ENCODE peak calls at places on chromosomes 16 and 17, in five cellular contexts. A is transverse colon, O is sigmoid colon, P is prostate gland, J is ovary. N is an unnamed sample.

GRCh38 chr16:11665071-11665491 is 3.2 kb upstream of the SNN start:
- DNase-seq in A (no peak), O (no peak), P (no peak), J (no peak), N (no peak)

GRCh38 chr17:56023851-56024250 is 129.4 kb upstream of the ANKFN1 start:
- DNase-seq in A (no peak), O (no peak), P (no peak), J (no peak), N (no peak)

GRCh38 chr17:18217412-18218015 is 7.9 kb upstream of the LLGL1 start:
- DNase-seq in A (peak; percentile 82), O (peak; percentile 87), P (peak; percentile 58), J (peak; percentile 83), N (peak; percentile 86)

GRCh38 chr16:57609541-57610401 is 18.7 kb upstream of the ADGRG1 start:
- DNase-seq in A (peak; percentile 56), O (peak; percentile 42), P (no peak), J (no peak), N (no peak)

GRCh38 chr16:143456-143855 is 5.0 kb upstream of the NPRL3 start:
- DNase-seq in A (no peak), O (no peak), P (no peak), J (no peak), N (no peak)

GRCh38 chr16:3089717-3090592 is 9.1 kb downstream of the ZSCAN10 start:
- DNase-seq in A (no peak), O (no peak), P (no peak), J (no peak), N (no peak)

GRCh38 chr17:20975566-20975965 is 67.2 kb downstream of the USP22 start:
- DNase-seq in A (no peak), O (no peak), P (no peak), J (no peak), N (no peak)

GRCh38 chr16:87484487-87485331 is 8.1 kb downstream of the ZCCHC14 start:
- DNase-seq in A (no peak), O (no peak), P (no peak), J (no peak), N (no peak)

GRCh38 chr17:42310281-42311156 is 22.2 kb downstream of the STAT5A start:
- DNase-seq in A (no peak), O (no peak), P (no peak), J (peak; percentile 57), N (no peak)

GRCh38 chr17:535165-535564 is 179.5 kb downstream of the VPS53 start:
- DNase-seq in A (no peak), O (no peak), P (no peak), J (no peak), N (no peak)

GRCh38 chr16:57004387-57005250 is 15.3 kb downstream of the NLRC5 start:
- DNase-seq in A (no peak), O (peak; percentile 25), P (no peak), J (no peak), N (no peak)

GRCh38 chr17:7240375-7240774 is 1.1 kb upstream of the PHF23 start:
- DNase-seq in A (no peak), O (no peak), P (no peak), J (no peak), N (no peak)

GRCh38 chr17:72119280-72119962 is 1.4 kb upstream of the SOX9 start:
- DNase-seq in A (no peak), O (no peak), P (no peak), J (no peak), N (no peak)

GRCh38 chr17:37527249-37527851 is 37.7 kb downstream of the DUSP14 start:
- DNase-seq in A (no peak), O (no peak), P (peak; percentile 37), J (no peak), N (no peak)

GRCh38 chr17:48123111-48123510 is 15.5 kb downstream of the SNX11 start:
- DNase-seq in A (no peak), O (no peak), P (no peak), J (no peak), N (no peak)

GRCh38 chr16:31214705-31215286 is 877 bp downstream of the TRIM72 start:
- DNase-seq in A (no peak), O (no peak), P (no peak), J (no peak), N (no peak)

GRCh38 chr17:74737299-74738050 is 419 bp downstream of the RAB37 start:
- DNase-seq in A (peak; percentile 42), O (no peak), P (no peak), J (no peak), N (no peak)

GRCh38 chr17:66276328-66276937 is 26.0 kb upstream of the PRKCA start:
- DNase-seq in A (no peak), O (no peak), P (no peak), J (no peak), N (no peak)

GRCh38 chr17:79624658-79625478 is 14.0 kb upstream of the RBFOX3 start:
- DNase-seq in A (peak; percentile 7), O (peak; percentile 38), P (no peak), J (peak; percentile 4), N (no peak)

GRCh38 chr17:73657473-73658116 is 13.3 kb upstream of the SDK2 start:
- DNase-seq in A (peak; percentile 74), O (no peak), P (peak; percentile 42), J (no peak), N (peak; percentile 28)

GRCh38 chr16:54178491-54178976 is 108.1 kb downstream of the IRX3 start:
- DNase-seq in A (no peak), O (no peak), P (no peak), J (no peak), N (no peak)

GRCh38 chr16:50198802-50199410 is 45.8 kb downstream of the TENT4B start:
- DNase-seq in A (no peak), O (no peak), P (no peak), J (no peak), N (no peak)

GRCh38 chr17:44095647-44096496 is 25.3 kb downstream of the G6PC3 start:
- DNase-seq in A (peak; percentile 58), O (peak; percentile 85), P (no peak), J (peak; percentile 73), N (peak; percentile 51)

GRCh38 chr17:72538921-72539352 is 418.1 kb downstream of the SOX9 start:
- DNase-seq in A (peak; percentile 31), O (no peak), P (no peak), J (no peak), N (no peak)

GRCh38 chr17:8884336-8884990 is 17.0 kb upstream of the PIK3R6 start:
- DNase-seq in A (no peak), O (no peak), P (no peak), J (no peak), N (no peak)

GRCh38 chr17:8881606-8882005 is 14.1 kb upstream of the PIK3R6 start:
- DNase-seq in A (no peak), O (no peak), P (no peak), J (no peak), N (no peak)

GRCh38 chr17:8883353-8883752 is 15.9 kb upstream of the PIK3R6 start:
- DNase-seq in A (no peak), O (no peak), P (no peak), J (no peak), N (no peak)

GRCh38 chr17:8877984-8878383 is 10.5 kb upstream of the PIK3R6 start:
- DNase-seq in A (no peak), O (no peak), P (no peak), J (no peak), N (no peak)

GRCh38 chr17:8880466-8880865 is 13.0 kb upstream of the PIK3R6 start:
- DNase-seq in A (no peak), O (no peak), P (no peak), J (no peak), N (no peak)
- H3K36me3 ChIP-seq in A (no peaks in the 10 kb centered on the region), O (no peaks in the 10 kb centered on the region), P (no peaks in the 10 kb centered on the region), J (no peaks in the 10 kb centered on the region), N (no peaks in the 10 kb centered on the region)

GRCh38 chr17:76252040-76252954 is 12.0 kb upstream of the RNF157 start:
- DNase-seq in A (peak; percentile 67), O (peak; percentile 82), P (no peak), J (no peak), N (no peak)
- TF ChIP-seq POLR2A in A (peak; percentile 26), O (no peak), P (no peak), J (no peak), N (peak; percentile 7)

GRCh38 chr17:28763137-28763799 is 19.5 kb downstream of the TRAF4 start:
- DNase-seq in A (no peak), O (no peak), P (no peak), J (no peak), N (no peak)
- H3K36me3 ChIP-seq in A (peaks cover 7% of the 10 kb centered on the region), O (no peaks in the 10 kb centered on the region), P (no peaks in the 10 kb centered on the region), J (no peaks in the 10 kb centered on the region), N (peaks cover 11% of the 10 kb centered on the region)

DNA sequence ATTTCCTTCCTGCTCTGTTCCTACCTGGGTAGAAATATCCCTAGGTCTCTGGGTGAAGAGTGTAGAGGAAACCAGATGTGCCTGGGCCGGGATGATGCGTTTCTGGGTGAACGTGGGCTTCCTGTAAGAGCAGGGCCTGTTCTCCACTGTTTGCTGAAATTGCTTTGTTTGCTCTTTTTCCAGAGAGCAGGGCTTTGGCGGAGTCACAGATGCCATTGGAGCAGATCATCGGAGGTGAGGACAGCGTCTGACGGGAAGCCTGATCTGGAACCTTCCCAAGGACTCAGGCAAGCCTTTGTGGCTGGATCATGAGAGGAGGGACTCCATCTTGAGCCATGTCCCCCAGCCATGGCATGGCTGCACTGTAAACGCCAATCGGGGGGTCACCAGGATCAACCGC is 15.4 kb downstream of the DHODH start:
- DNase-seq in A (no peak), O (no peak), P (no peak), J (no peak), N (no peak)
- TF ChIP-seq POLR2A in A (no peak), O (no peak), P (no peak), J (no peak), N (no peak)

DNA sequence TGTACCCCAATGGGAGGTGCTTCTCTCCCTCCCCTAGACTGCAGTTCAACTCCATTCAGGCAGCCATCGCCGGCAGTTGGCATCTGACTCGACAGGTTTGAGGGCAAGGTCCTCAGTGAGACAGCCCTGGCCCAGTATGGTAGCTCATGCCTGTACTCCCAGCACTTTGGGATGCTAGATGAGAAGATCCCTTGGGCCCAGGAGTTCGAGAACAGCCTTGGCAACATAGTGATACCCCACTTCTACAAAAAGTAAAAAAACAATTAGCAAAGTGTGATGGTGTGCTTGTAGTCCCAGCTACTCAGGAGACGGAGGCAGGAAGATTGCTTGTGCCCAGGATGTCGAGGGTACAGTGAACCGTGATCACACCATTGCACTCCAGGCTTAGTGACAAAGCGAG is 12.1 kb downstream of the VPS35L start:
- DNase-seq in A (no peak), O (no peak), P (no peak), J (no peak), N (no peak)
- H3K36me3 ChIP-seq in A (peaks cover 40% of the 10 kb centered on the region), O (peaks cover 26% of the 10 kb centered on the region), P (no peaks in the 10 kb centered on the region), J (no peaks in the 10 kb centered on the region), N (peaks cover 98% of the 10 kb centered on the region)

GRCh38 chr16:1445518-1446197 is 1.3 kb upstream of the CCDC154 start:
- DNase-seq in A (no peak), O (no peak), P (no peak), J (no peak), N (no peak)

GRCh38 chr16:1444730-1445517 is 568 bp upstream of the CCDC154 start:
- DNase-seq in A (no peak), O (no peak), P (no peak), J (no peak), N (no peak)

GRCh38 chr16:1442697-1443096 is 1.7 kb downstream of the CCDC154 start:
- DNase-seq in A (no peak), O (no peak), P (no peak), J (no peak), N (no peak)

GRCh38 chr16:1443403-1443973 is 868 bp downstream of the CCDC154 start:
- DNase-seq in A (no peak), O (no peak), P (no peak), J (no peak), N (no peak)

GRCh38 chr16:1443980-1444729 is at the start of gene CCDC154:
- DNase-seq in A (no peak), O (no peak), P (no peak), J (no peak), N (no peak)
- TF ChIP-seq POLR2A in A (no peak), O (no peak), P (no peak), J (no peak), N (no peak)